ENCODE peak calls at places on chromosomes 7 and 10, in four cellular contexts. K, J, F and R are unnamed samples.
A peak's percentile ranks its signal among the peaks of the same experiment; 100 is the strongest.

GRCh38 chr10:28661035-28661434 is 16.3 kb upstream of the BAMBI start:
- DNase-seq in K (peak; percentile 50), J (no peak), F (peak; percentile 88), R (no peak)

GRCh38 chr7:71155236-71155635 is 23.3 kb downstream of the GALNT17 start:
- DNase-seq in K (no peak), J (no peak), F (no peak), R (no peak)

GRCh38 chr7:29194594-29195417 is at the start of gene CHN2:
- DNase-seq in K (no peak), J (no peak), F (peak; percentile 5), R (peak; percentile 70)

GRCh38 chr7:94195201-94195600 is 191.0 kb upstream of the BET1 start:
- DNase-seq in K (no peak), J (no peak), F (no peak), R (no peak)

GRCh38 chr10:75243426-75243825 is 7.7 kb upstream of the COMTD1 start:
- DNase-seq in K (no peak), J (no peak), F (no peak), R (no peak)

GRCh38 chr10:50937230-50937907 is 51.9 kb upstream of the A1CF start:
- DNase-seq in K (peak; percentile 49), J (no peak), F (peak; percentile 45), R (no peak)

GRCh38 chr7:1533569-1534329 is 3.2 kb downstream of the MAFK start:
- DNase-seq in K (peak; percentile 88), J (no peak), F (peak; percentile 92), R (peak; percentile 74)

GRCh38 chr7:41418337-41418736 is 284.6 kb downstream of the INHBA start:
- DNase-seq in K (no peak), J (no peak), F (no peak), R (no peak)

GRCh38 chr7:83326223-83326622 is 163.5 kb upstream of the PCLO start:
- DNase-seq in K (no peak), J (no peak), F (no peak), R (no peak)

GRCh38 chr10:89224697-89225443 is 17.8 kb upstream of the CH25H start:
- DNase-seq in K (no peak), J (no peak), F (no peak), R (peak; percentile 33)

GRCh38 chr10:119412831-119413737 is 129.4 kb downstream of the RGS10 start:
- DNase-seq in K (no peak), J (no peak), F (no peak), R (no peak)

GRCh38 chr10:46060706-46061105 is 14.6 kb upstream of the MSMB start:
- DNase-seq in K (no peak), J (no peak), F (no peak), R (no peak)

GRCh38 chr10:92421550-92421949 is 130.6 kb downstream of the MARCHF5 start:
- DNase-seq in K (no peak), J (no peak), F (no peak), R (no peak)

GRCh38 chr10:60797200-60797599 is 18.9 kb downstream of the CDK1 start:
- DNase-seq in K (no peak), J (no peak), F (no peak), R (no peak)

GRCh38 chr7:143327903-143328302 is 12.0 kb downstream of the CLCN1 start:
- DNase-seq in K (no peak), J (peak; percentile 21), F (no peak), R (no peak)

GRCh38 chr7:78197447-78197846 is 398.9 kb downstream of the PHTF2 start:
- DNase-seq in K (no peak), J (no peak), F (peak; percentile 4), R (no peak)

GRCh38 chr7:134671670-134672069 is 25.0 kb downstream of the BPGM start:
- DNase-seq in K (no peak), J (no peak), F (no peak), R (no peak)

GRCh38 chr10:73480158-73480557 is 15.7 kb downstream of the PPP3CB start:
- DNase-seq in K (no peak), J (no peak), F (no peak), R (no peak)

GRCh38 chr7:82156938-82157337 is 286.6 kb downstream of the CACNA2D1 start:
- DNase-seq in K (no peak), J (no peak), F (no peak), R (no peak)

GRCh38 chr10:114305521-114305925 is 66.5 kb downstream of the VWA2 start:
- DNase-seq in K (no peak), J (no peak), F (no peak), R (no peak)
- TF ChIP-seq CTCF in K (no peak), J (no peak), F (no peak), R (no peak)

DNA sequence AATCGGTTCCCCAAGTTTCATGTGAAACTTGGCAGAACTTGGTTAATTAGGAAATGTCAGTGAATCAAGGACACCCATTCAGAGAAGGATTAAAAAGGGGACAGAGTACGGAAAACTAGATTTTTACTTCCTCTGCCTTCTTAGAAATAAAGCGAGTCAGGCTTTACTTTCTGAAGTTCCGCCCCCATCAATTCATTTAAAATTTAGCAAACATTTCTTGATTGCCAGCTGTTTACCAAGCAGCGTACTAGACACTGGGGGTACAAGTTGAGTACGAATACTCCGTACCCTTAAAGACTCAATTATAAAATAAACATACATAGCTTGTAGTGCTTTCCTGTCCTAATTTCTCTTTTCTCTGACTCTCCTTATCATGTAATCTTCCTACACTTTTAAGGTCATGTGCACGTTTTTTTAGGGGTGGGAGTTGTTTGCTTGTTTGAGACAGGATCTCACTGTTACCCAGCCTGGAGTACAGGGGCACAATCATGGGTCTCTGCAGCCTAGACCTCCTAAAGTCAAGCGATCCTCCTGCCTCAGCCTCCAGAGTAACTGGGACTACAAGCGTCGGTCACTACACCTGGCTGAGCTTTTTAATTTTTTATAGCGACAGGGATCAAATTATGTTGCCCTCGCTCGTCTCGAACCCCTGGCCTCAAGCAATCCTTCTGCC is 704 bp upstream of the ABI1 start:
- DNase-seq in K (no peak), J (no peak), F (no peak), R (no peak)
- TF ChIP-seq CTCF in K (peak; percentile 15), J (peak; percentile 81), F (no peak), R (peak; percentile 76)

GRCh38 chr7:33721895-33722294 is 183.4 kb upstream of the BMPER start:
- DNase-seq in K (no peak), J (no peak), F (no peak), R (no peak)

GRCh38 chr7:33720870-33721269 is 184.5 kb upstream of the BMPER start:
- DNase-seq in K (no peak), J (no peak), F (no peak), R (no peak)

GRCh38 chr7:33722383-33723096 is 182.8 kb upstream of the BMPER start:
- DNase-seq in K (peak; percentile 70), J (no peak), F (peak; percentile 68), R (no peak)

GRCh38 chr7:33719059-33719581 is 186.2 kb upstream of the BMPER start:
- DNase-seq in K (no peak), J (no peak), F (no peak), R (no peak)

DNA sequence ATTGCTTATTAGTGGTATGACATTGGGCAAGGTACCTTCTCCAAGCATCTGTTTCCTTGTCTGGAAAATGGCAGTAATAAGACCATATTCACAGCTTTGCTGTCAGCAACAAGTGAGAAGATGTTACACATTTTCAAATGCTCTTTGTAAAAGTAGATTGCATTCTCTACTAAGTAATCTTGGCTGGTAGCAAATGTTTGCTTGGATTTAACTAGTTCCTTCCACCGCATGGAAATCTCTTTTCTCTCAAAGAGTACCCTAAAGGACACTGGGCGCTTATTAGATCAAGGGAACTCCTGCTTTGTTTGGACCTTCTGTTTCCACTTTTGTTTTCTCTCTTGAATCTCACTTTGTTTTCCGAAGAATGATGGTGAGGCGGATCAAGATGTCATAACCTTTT is 185.2 kb upstream of the BMPER start:
- DNase-seq in K (no peak), J (no peak), F (no peak), R (no peak)
- TF ChIP-seq CTCF in K (no peak), J (no peak), F (no peak), R (no peak)

GRCh38 chr7:91722831-91723230 is 157.7 kb downstream of the MTERF1 start:
- DNase-seq in K (no peak), J (no peak), F (no peak), R (no peak)
- TF ChIP-seq CTCF in K (no peak), J (no peak), F (no peak), R (no peak)

DNA sequence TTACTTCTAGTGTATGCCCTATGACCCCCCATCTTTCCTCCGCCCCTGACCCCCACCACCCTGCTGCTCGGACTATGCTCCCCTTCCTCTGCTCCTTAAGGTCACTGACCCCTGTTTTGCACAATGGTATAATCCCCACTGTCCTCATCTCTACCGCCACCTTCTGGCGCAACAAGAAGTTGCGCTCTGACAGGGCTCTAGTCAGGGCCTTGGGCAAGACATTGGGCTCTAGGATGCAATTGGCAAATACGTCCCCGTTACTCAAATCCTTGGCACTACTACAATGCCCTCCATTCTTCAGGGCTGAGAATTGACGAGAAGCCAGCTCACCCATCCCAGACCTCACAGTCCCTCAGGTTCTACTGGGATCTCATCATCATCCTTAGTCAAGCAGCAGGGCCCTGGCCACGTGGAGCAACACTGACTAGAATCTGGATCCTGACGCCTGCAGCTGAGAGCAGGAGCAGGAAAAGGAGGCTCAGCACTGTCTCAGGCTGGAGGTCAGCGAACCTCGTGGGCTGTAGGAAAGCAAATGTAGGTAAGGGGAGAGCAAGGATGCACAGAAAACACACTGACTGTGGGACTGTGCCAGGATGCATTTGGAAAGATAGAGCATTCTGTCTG is 10.6 kb downstream of the LRIT2 start:
- DNase-seq in K (peak; percentile 52), J (peak; percentile 52), F (no peak), R (peak; percentile 52)
- TF ChIP-seq CTCF in K (peak; percentile 41), J (peak; percentile 71), F (peak; percentile 54), R (peak; percentile 30)

DNA sequence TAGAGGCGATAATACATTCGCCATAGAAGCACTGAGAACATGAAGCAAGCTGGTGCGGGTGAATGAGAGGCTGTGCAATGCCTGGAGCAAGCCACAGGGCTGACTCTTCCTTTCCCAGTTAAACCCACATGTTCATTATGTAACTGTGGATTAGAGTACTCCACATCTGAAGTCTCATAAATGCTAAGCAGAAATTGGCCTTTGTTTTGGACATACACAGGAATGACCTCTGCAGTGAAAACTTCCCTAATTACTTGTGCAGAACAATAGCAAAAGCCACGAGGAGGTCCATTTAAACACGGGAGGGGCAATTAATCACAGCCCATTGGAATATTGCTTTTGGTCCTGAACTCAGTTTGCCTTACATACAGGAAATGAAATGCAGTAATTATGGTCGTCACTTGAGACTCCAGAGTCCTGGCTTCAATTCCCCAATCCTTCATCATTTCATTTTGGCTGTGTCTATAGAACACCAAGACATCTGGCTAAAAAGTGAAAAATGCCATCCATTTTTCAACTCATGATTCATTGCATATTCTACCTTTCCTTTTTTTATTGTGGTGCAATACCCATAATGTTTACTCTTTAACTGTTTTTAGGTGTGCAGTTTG is 78.7 kb upstream of the CXCL12 start:
- DNase-seq in K (no peak), J (no peak), F (no peak), R (no peak)
- TF ChIP-seq CTCF in K (no peak), J (no peak), F (no peak), R (no peak)

GRCh38 chr10:117165557-117166419 is 27.7 kb upstream of the VAX1 start:
- DNase-seq in K (peak; percentile 71), J (no peak), F (peak; percentile 16), R (peak; percentile 50)
- TF ChIP-seq CTCF in K (peak; percentile 73), J (no peak), F (peak; percentile 85), R (peak; percentile 42)